ENCODE peak calls at places on chromosomes 6 and 20, in seven cellular contexts. L is sigmoid colon, Z is H1, I is stomach, X is upper lobe of left lung, E is A549, M is suprapubic skin. T is an unnamed sample.

GRCh38 chr20:20237093-20237959 is 130.6 kb upstream of the INSM1 start:
- DNase-seq in L (no peak), Z (no peak), I (peak; percentile 36), X (no peak), E (peak; percentile 76), M (no peak), T (no peak)

GRCh38 chr6:107866606-107867301 is 42.6 kb upstream of the SCML4 start:
- DNase-seq in L (no peak), Z (no peak), I (no peak), X (no peak), E (no peak), M (no peak), T (no peak)

GRCh38 chr6:134607411-134607810 is 289.5 kb upstream of the SGK1 start:
- DNase-seq in L (no peak), Z (no peak), I (no peak), X (no peak), E (no peak), M (no peak), T (no peak)

GRCh38 chr6:150932976-150933375 is 67.5 kb downstream of the MTHFD1L start:
- DNase-seq in L (no peak), Z (no peak), I (no peak), X (no peak), E (no peak), M (no peak), T (no peak)

GRCh38 chr6:105875974-105876640 is 210.0 kb upstream of the PRDM1 start:
- DNase-seq in L (no peak), Z (no peak), I (no peak), X (no peak), E (no peak), M (no peak), T (no peak)

GRCh38 chr6:140183881-140184280 is 809.4 kb upstream of the CITED2 start:
- DNase-seq in L (no peak), Z (no peak), I (no peak), X (no peak), E (no peak), M (no peak), T (no peak)

GRCh38 chr20:61564628-61565027 is 312.6 kb downstream of the CDH4 start:
- DNase-seq in L (no peak), Z (no peak), I (no peak), X (no peak), E (no peak), M (no peak), T (no peak)

GRCh38 chr6:119355157-119355556 is 5.6 kb upstream of the MAN1A1 start:
- DNase-seq in L (no peak), Z (no peak), I (no peak), X (no peak), E (no peak), M (no peak), T (no peak)

GRCh38 chr20:5715068-5715841 is 34.9 kb upstream of the SHLD1 start:
- DNase-seq in L (no peak), Z (no peak), I (no peak), X (no peak), E (no peak), M (no peak), T (no peak)

GRCh38 chr20:39909447-39909846 is 779.6 kb downstream of the MAFB start:
- DNase-seq in L (peak; percentile 72), Z (no peak), I (no peak), X (no peak), E (no peak), M (no peak), T (no peak)

GRCh38 chr6:1322725-1323219 is 10.9 kb downstream of the FOXQ1 start:
- DNase-seq in L (no peak), Z (no peak), I (no peak), X (no peak), E (no peak), M (no peak), T (no peak)

GRCh38 chr6:67897998-67898607 is 737.0 kb upstream of the ADGRB3 start:
- DNase-seq in L (no peak), Z (no peak), I (no peak), X (no peak), E (no peak), M (no peak), T (no peak)

GRCh38 chr20:56801991-56802740 is 173.1 kb downstream of the TFAP2C start:
- DNase-seq in L (no peak), Z (no peak), I (no peak), X (no peak), E (no peak), M (no peak), T (no peak)

GRCh38 chr20:16286601-16287000 is 286.6 kb downstream of the KIF16B start:
- DNase-seq in L (no peak), Z (no peak), I (no peak), X (no peak), E (no peak), M (no peak), T (no peak)

GRCh38 chr6:45148278-45148677 is 179.9 kb upstream of the RUNX2 start:
- DNase-seq in L (no peak), Z (no peak), I (no peak), X (no peak), E (no peak), M (no peak), T (no peak)

GRCh38 chr20:23441850-23442313 is 2.4 kb downstream of the CSTL1 start:
- DNase-seq in L (peak; percentile 81), Z (peak; percentile 88), I (peak; percentile 68), X (peak; percentile 31), E (peak; percentile 92), M (no peak), T (peak; percentile 63)

GRCh38 chr20:40689943-40690835 is 1.2 kb upstream of the MAFB start:
- DNase-seq in L (peak; percentile 95), Z (peak; percentile 82), I (peak; percentile 90), X (peak; percentile 97), E (peak; percentile 73), M (peak; percentile 96), T (peak; percentile 90)

DNA sequence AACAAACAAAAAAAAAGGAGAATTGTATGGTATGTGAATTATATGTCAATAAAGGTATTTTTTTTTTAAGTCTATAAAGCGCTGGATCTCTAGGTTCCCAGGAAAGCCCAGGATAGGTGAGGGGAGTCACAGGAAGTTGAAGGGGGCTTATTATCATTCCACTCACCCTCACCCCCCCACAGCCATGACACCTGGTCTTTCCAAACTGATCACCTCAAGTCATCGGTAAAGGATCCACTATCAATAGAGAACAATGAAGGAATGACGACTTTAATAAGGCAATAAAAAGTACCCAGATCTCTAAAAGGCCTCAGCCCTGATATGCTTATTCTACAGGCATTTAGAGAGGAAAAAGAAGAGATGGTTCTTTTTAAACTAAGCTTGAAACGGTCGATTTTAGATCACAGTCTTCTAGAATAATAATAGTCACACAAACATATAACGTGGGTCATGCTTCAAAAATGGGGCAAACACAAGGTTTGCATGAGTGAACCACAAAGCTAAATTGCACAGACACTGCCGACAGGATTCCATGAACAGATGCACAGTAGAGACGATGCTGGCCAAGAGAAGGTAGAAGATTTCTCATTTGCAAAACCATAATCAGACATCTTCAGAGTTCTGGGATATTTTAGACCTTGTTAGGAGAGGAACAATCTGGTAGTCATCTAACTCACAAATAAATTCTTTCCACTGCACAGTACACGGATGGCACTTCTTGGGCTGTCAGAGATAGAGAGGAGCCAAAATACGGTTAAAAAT is 21.1 kb downstream of the ZMYND8 start:
- DNase-seq in L (no peak), Z (no peak), I (no peak), X (no peak), E (no peak), M (no peak), T (no peak)
- H3K4me1 ChIP-seq in L (peaks cover 99% of the 10 kb centered on the region), Z (peaks cover 5% of the 10 kb centered on the region), I (peaks cover 50% of the 10 kb centered on the region), X (peaks cover 52% of the 10 kb centered on the region), E (peaks cover 68% of the 10 kb centered on the region), M (peaks cover 61% of the 10 kb centered on the region), T (peaks cover 20% of the 10 kb centered on the region)

DNA sequence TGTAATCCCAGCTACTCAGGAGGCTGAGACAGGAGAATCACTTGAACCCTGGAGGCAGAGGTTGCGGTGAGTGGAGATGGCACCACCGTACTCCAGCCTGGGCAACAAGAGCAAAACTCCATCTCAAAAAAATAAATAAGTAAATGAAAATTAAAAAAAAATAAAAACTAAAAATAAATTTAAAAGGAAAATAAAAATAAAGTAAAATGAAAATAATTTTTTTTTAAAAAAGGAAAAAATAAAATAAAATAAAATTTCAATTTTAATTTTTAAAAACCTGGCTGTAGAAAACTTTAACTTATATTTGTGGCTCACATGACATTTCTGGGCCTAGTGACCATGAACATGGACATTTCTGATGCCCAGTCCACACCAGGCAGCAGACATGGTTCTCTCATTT is 16.1 kb downstream of the HCK start:
- DNase-seq in L (no peak), Z (no peak), I (no peak), X (no peak), E (no peak), M (no peak), T (no peak)
- H3K4me3 ChIP-seq in L (no peak overlapping the region), Z (no peak overlapping the region), I (no peak overlapping the region), X (no peak overlapping the region), E (no peak overlapping the region), M (no peak overlapping the region), T (no peak overlapping the region)

DNA sequence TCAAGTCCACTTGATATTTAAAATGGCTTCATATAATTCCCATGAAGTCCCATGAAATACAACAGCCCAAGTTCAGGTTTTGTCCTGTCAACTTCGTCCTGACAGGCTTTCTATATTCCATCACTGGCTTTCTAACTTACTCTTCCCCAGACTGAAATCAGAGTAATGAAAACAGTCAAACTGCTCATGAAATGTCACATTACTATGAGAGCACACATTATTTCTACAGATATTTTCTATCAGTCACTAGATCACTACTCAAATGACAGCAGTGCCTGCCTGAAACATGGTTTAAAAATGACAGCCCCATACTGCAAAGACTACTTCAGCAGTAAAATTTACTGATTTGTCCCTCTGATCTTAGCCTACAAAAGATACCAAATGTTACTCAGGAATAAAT is 442.9 kb upstream of the SOX4 start:
- DNase-seq in L (no peak), Z (no peak), I (no peak), X (no peak), E (no peak), M (no peak), T (no peak)
- TF ChIP-seq EP300 in L (no peak), Z (no peak), I (no peak), X (no peak), E (no peak), M (no peak), T (no peak)

GRCh38 chr20:50873518-50873959 is 57.7 kb downstream of the ADNP start:
- DNase-seq in L (no peak), Z (no peak), I (no peak), X (no peak), E (no peak), M (no peak), T (no peak)

GRCh38 chr20:50874758-50875665 is 56.2 kb downstream of the ADNP start:
- DNase-seq in L (no peak), Z (no peak), I (no peak), X (peak; percentile 65), E (no peak), M (no peak), T (no peak)

GRCh38 chr20:50870572-50871161 is 60.6 kb downstream of the ADNP start:
- DNase-seq in L (no peak), Z (peak; percentile 86), I (no peak), X (peak; percentile 63), E (no peak), M (no peak), T (peak; percentile 79)

GRCh38 chr20:50874111-50874757 is 57.0 kb downstream of the ADNP start:
- DNase-seq in L (no peak), Z (no peak), I (no peak), X (no peak), E (no peak), M (no peak), T (no peak)

GRCh38 chr20:50872562-50873288 is 58.5 kb downstream of the ADNP start:
- DNase-seq in L (no peak), Z (no peak), I (no peak), X (no peak), E (no peak), M (no peak), T (no peak)
- H3K4me1 ChIP-seq in L (no peaks in the 10 kb centered on the region), Z (peaks cover 14% of the 10 kb centered on the region), I (no peaks in the 10 kb centered on the region), X (no peaks in the 10 kb centered on the region), E (no peaks in the 10 kb centered on the region), M (no peaks in the 10 kb centered on the region), T (peaks cover 6% of the 10 kb centered on the region)

T was measured in ovary.